ENCODE peak calls at places on chromosomes 1 and 21, in eight cellular contexts. O is GM20000, L is HFF-Myc, U is cardiac muscle cell, C is ascending aorta, E is right lobe of liver, I is tibial artery, N is fibroblast of mammary gland. M is an unnamed sample.

GRCh38 chr1:9826087-9826486 is 2.3 kb upstream of the CLSTN1 start:
- DNase-seq in O (no peak), L (no peak), U (no peak), C (no peak), E (no peak), I (no peak), N (no peak), M (no peak)

GRCh38 chr1:192489748-192490147 is 85.8 kb upstream of the RGS1 start:
- DNase-seq in O (no peak), L (peak), U (peak), C (peak), E (no peak), I (peak), N (peak), M (no peak)

GRCh38 chr1:206769331-206769731 is 1.2 kb upstream of the IL19 start:
- DNase-seq in O (peak), L (no peak), U (no peak), C (peak), E (no peak), I (no peak), N (no peak), M (no peak)

GRCh38 chr1:41240806-41241747 is 1.0 kb downstream of the SCMH1 start:
- DNase-seq in O (peak), L (no peak), U (peak), C (peak), E (peak), I (peak), N (peak), M (no peak)

GRCh38 chr1:65979145-65979544 is 186.4 kb downstream of the PDE4B start:
- DNase-seq in O (no peak), L (no peak), U (peak), C (no peak), E (no peak), I (no peak), N (peak), M (no peak)

GRCh38 chr1:39757501-39757900 is 13.6 kb downstream of the OXCT2 start:
- DNase-seq in O (no peak), L (no peak), U (no peak), C (no peak), E (no peak), I (no peak), N (no peak), M (no peak)

GRCh38 chr1:26799479-26800133 is 11.9 kb downstream of the PIGV start:
- DNase-seq in O (no peak), L (no peak), U (peak), C (no peak), E (peak), I (peak), N (peak), M (no peak)

GRCh38 chr1:27033059-27033746 is 20.6 kb upstream of the TENT5B start:
- DNase-seq in O (no peak), L (no peak), U (no peak), C (no peak), E (no peak), I (no peak), N (no peak), M (no peak)

GRCh38 chr1:24199291-24199900 is 12.3 kb upstream of the IFNLR1 start:
- DNase-seq in O (peak), L (no peak), U (peak), C (peak), E (peak), I (peak), N (peak), M (no peak)

GRCh38 chr1:82689217-82689616 is 888.5 kb downstream of the ADGRL2 start:
- DNase-seq in O (no peak), L (no peak), U (no peak), C (no peak), E (no peak), I (no peak), N (no peak), M (no peak)

GRCh38 chr21:17554619-17555472 is 42.0 kb downstream of the CXADR start:
- DNase-seq in O (peak), L (no peak), U (no peak), C (no peak), E (no peak), I (no peak), N (peak), M (no peak)

GRCh38 chr1:158998781-158999161 is 10.9 kb upstream of the IFI16 start:
- DNase-seq in O (peak), L (no peak), U (peak), C (no peak), E (peak), I (peak), N (peak), M (no peak)

GRCh38 chr1:50593515-50593914 is 170.3 kb upstream of the DMRTA2 start:
- DNase-seq in O (no peak), L (no peak), U (no peak), C (no peak), E (no peak), I (no peak), N (no peak), M (no peak)

GRCh38 chr1:200525167-200526123 is 95.1 kb downstream of the KIF14 start:
- DNase-seq in O (peak), L (no peak), U (peak), C (no peak), E (no peak), I (no peak), N (peak), M (no peak)

GRCh38 chr1:57623791-57624538 is 200.1 kb upstream of the DAB1 start:
- DNase-seq in O (no peak), L (no peak), U (no peak), C (no peak), E (no peak), I (no peak), N (no peak), M (no peak)

GRCh38 chr1:30611741-30612309 is 111.6 kb downstream of the MATN1 start:
- DNase-seq in O (no peak), L (no peak), U (no peak), C (no peak), E (no peak), I (no peak), N (no peak), M (no peak)

GRCh38 chr1:10642403-10643080 is 153.9 kb downstream of the CASZ1 start:
- DNase-seq in O (no peak), L (no peak), U (no peak), C (no peak), E (no peak), I (no peak), N (no peak), M (no peak)

GRCh38 chr1:204130989-204131892 is 20.6 kb downstream of the ETNK2 start:
- DNase-seq in O (no peak), L (peak), U (peak), C (no peak), E (peak), I (peak), N (peak), M (peak)

GRCh38 chr1:235368428-235368827 is 1.2 kb downstream of the TBCE start:
- DNase-seq in O (no peak), L (no peak), U (no peak), C (no peak), E (no peak), I (no peak), N (no peak), M (no peak)

GRCh38 chr1:84769636-84770035 is 79.4 kb upstream of the SSX2IP start:
- DNase-seq in O (no peak), L (no peak), U (no peak), C (peak), E (no peak), I (no peak), N (no peak), M (no peak)

GRCh38 chr1:226650236-226650841 is 88.7 kb downstream of the ITPKB start:
- DNase-seq in O (no peak), L (no peak), U (no peak), C (no peak), E (no peak), I (no peak), N (no peak), M (no peak)

GRCh38 chr1:89855413-89856123 is 34.7 kb downstream of the LRRC8D start:
- DNase-seq in O (peak), L (no peak), U (peak), C (no peak), E (no peak), I (no peak), N (peak), M (no peak)

GRCh38 chr1:91555821-91556531 is 55.3 kb downstream of the CDC7 start:
- DNase-seq in O (peak), L (no peak), U (peak), C (no peak), E (no peak), I (no peak), N (peak), M (no peak)

GRCh38 chr1:105204836-105205371 is 1455.2 kb downstream of the AMY1C start:
- DNase-seq in O (no peak), L (no peak), U (no peak), C (no peak), E (no peak), I (no peak), N (no peak), M (no peak)

GRCh38 chr1:202834771-202835547 is 24.2 kb downstream of the PCAT6 start:
- DNase-seq in O (no peak), L (no peak), U (no peak), C (no peak), E (no peak), I (no peak), N (no peak), M (no peak)

GRCh38 chr1:74673351-74674111 is at the start of gene ERICH3:
- DNase-seq in O (peak), L (no peak), U (peak), C (no peak), E (peak), I (no peak), N (peak), M (no peak)

GRCh38 chr1:41862411-41863221 is 56.1 kb downstream of the HIVEP3 start:
- DNase-seq in O (no peak), L (no peak), U (peak), C (no peak), E (no peak), I (no peak), N (peak), M (no peak)

GRCh38 chr1:29284286-29284960 is 48.1 kb downstream of the PTPRU start:
- DNase-seq in O (no peak), L (no peak), U (no peak), C (no peak), E (no peak), I (no peak), N (no peak), M (no peak)

GRCh38 chr1:65581120-65581519 is 160.7 kb downstream of the LEPR start:
- DNase-seq in O (no peak), L (no peak), U (peak), C (no peak), E (no peak), I (no peak), N (peak), M (no peak)

GRCh38 chr1:57360846-57361407 is 62.9 kb downstream of the DAB1 start:
- DNase-seq in O (no peak), L (no peak), U (no peak), C (no peak), E (no peak), I (no peak), N (no peak), M (no peak)

GRCh38 chr1:162336621-162337020 is 40.0 kb downstream of the SPATA46 start:
- DNase-seq in O (no peak), L (no peak), U (no peak), C (no peak), E (no peak), I (no peak), N (no peak), M (no peak)

GRCh38 chr1:218366322-218367052 is 21.4 kb downstream of the TGFB2 start:
- DNase-seq in O (no peak), L (no peak), U (no peak), C (no peak), E (no peak), I (no peak), N (no peak), M (no peak)

GRCh38 chr1:195897072-195897471 is 711.2 kb downstream of the KCNT2 start:
- DNase-seq in O (no peak), L (no peak), U (no peak), C (no peak), E (no peak), I (no peak), N (no peak), M (no peak)
- TF ChIP-seq CTCF in O (no peak), L (no peak), U (no peak), C (no peak), E (no peak), I (no peak), N (no peak), M (no peak)

DNA sequence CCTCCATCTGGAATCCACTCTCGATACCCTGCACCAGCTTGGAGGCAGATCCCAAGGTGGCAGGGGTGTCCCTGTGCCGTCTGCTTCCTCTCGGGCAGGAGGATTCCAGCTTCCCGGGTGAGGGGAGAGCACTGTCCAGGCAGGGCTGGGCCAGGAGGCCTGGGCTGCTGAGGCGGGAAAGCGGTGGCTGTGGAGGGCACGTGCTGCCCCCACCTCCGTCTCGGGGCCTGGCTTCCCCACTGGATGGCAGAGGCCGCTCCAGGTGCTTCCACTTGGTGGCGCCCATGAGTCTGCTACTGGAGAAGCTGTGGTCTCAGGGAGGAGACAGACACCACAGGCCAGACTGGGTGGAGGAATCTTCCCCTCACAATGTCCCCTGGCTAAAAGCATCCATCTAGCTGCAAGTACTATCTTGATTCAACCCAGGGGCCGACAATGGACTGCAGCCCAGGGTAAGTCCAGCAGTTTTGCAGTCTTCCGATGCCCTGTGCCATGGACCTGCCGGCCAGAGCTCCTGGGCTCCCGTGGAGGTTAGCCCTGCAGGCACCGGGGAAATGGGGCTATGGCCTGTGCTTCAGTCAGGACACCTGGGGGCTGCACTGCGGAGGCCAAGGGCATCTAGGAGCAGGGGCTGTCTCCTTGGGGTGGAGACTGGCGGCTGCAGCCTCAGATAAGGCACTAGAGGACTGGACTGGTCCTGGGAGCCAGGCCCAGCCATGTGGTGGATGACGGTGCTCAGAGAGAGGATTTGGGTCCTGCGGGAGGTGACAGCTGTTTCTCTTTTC is 41.3 kb upstream of the EIF4G3 start:
- DNase-seq in O (peak), L (no peak), U (peak), C (no peak), E (peak), I (peak), N (peak), M (no peak)
- TF ChIP-seq CTCF in O (peak), L (peak), U (peak), C (peak), E (peak), I (peak), N (peak), M (no peak)

DNA sequence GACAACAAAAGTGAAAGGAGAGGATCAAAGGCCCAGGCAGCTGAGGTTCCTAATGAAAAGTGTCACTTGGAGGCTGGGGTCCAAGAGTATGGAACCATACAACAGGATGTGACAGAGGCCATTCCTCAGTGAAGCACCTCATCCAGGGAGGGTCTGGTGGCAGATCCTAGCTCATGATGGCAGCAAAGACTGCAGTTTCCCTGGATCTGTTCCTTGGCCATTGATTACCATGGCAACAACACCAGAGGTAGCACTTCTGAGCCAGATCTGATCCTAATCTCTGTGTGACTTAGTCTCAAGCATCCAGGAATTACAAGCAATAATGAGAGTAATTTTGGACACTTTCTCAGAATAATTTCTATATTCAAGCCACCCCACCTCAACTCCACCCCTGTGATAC is 12.9 kb downstream of the FAM177B start:
- DNase-seq in O (no peak), L (no peak), U (no peak), C (no peak), E (no peak), I (no peak), N (no peak), M (no peak)
- TF ChIP-seq CTCF in O (no peak), L (no peak), U (no peak), C (no peak), E (no peak), I (no peak), N (no peak), M (no peak)

DNA sequence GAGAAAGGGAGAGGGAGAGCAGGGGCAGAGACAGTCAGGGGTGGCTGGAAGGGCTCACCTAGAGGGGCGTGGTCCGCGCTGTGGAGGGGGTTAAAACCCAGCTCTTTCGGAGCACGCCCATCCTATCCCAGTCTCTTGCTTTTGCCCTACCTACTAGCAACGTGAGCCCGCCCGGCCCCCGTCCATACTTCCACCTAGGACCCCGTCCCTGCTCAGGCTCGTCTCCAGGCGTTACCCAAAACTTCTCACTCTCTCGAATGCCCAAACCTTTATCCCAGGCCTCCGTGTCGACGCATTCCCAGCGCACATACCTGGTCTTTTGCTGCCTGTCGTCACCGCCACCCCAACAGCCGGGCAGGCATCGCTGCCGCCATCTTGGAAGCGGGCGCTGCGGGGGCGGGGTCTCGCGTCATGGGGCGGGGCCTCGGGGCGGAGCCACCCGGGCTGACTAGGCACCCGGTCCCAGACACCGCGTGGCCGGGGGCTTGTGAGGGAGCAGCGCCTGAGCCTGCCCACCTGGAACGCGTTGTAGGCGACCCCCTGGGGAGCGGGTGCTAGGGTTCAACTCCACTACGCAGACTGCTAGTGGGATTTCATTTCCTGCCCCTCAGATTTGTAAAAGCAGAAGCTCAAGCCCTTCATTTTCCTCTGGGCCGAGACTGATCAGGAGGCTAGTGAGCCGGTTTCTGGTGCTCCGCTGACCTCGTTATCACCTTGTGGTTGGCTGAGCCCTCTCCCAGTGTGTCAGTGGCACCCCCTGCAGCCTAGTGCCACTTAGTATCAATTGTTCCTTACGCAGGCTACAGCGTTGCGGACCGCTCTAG is at the start of gene B4GALT3:
- DNase-seq in O (peak), L (no peak), U (peak), C (peak), E (peak), I (peak), N (peak), M (peak)
- TF ChIP-seq CTCF in O (no peak), L (no peak), U (no peak), C (no peak), E (peak), I (no peak), N (no peak), M (no peak)

GRCh38 chr1:48735753-48736152 is 40.9 kb downstream of the BEND5 start:
- DNase-seq in O (no peak), L (no peak), U (no peak), C (no peak), E (no peak), I (no peak), N (no peak), M (no peak)
- TF ChIP-seq CTCF in O (no peak), L (no peak), U (no peak), C (no peak), E (no peak), I (no peak), N (no peak), M (no peak)

DNA sequence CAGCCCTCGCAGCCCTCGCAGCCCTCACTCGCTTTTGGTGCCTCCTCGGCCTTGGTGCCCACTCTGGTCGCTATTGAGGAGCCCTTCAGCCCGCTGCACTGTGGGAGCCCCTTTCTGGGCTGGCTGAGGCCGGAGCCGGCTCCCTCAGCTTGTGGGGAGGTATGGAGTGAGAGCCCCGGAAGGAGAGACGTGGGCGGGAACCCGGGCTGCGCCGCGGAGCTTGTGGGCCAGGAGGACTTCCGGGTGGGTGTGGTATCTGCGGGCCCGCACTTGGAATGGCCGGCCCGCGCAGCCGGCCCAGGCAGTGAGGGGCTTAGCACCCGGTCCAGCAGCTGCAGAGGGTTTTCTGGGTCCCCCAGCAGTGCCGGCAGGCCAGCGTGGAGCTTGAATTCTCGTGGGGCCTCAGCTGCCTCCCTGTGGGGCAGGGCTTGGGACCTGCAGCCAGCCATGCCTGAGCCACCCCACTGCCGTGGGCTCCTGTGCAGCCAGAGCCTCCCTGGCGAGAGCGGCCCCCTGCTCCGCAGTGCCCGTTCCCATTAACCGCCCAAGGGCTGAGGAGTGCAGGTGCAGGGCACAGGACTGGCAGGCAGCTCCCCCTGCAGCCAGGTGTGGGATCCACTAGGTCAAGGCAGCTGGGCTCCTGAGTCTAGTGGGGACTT is 9.9 kb upstream of the CFHR2 start:
- DNase-seq in O (no peak), L (no peak), U (no peak), C (no peak), E (no peak), I (no peak), N (no peak), M (no peak)
- TF ChIP-seq CTCF in O (no peak), L (no peak), U (no peak), C (no peak), E (no peak), I (no peak), N (no peak), M (no peak)